ENCODE peak calls at places on chromosomes 2 and 18, in seven cellular contexts. D, W, I, B, P, A and E are unnamed samples.

GRCh38 chr2:241762933-241763369 is 13.7 kb upstream of the GAL3ST2 start:
- DNase-seq in P (peak; percentile 43), D (no peak), A (no peak), B (peak; percentile 24), I (no peak), W (peak; percentile 58), E (no peak)

GRCh38 chr18:58057291-58057965 is 13.4 kb downstream of the NEDD4L start:
- DNase-seq in B (no peak), D (no peak), A (no peak), W (no peak), I (no peak), P (no peak), E (no peak)

GRCh38 chr18:395481-396250 is 104.8 kb downstream of the COLEC12 start:
- DNase-seq in P (no peak), I (no peak), D (no peak), W (no peak), A (peak; percentile 49), B (no peak), E (no peak)

GRCh38 chr2:104944495-104944894 is 90.6 kb downstream of the POU3F3 start:
- DNase-seq in D (no peak), A (peak; percentile 28), I (no peak), W (no peak), B (no peak), P (no peak), E (no peak)

GRCh38 chr18:14189858-14190257 is 57.6 kb upstream of the ZNF519 start:
- DNase-seq in I (no peak), P (peak; percentile 32), W (no peak), A (no peak), B (no peak), D (no peak), E (no peak)

GRCh38 chr18:48893061-48893558 is 57.7 kb downstream of the SMAD7 start:
- DNase-seq in I (no peak), D (no peak), B (no peak), A (no peak), W (no peak), P (no peak), E (no peak)

GRCh38 chr2:67522154-67522553 is 125.0 kb downstream of the ETAA1 start:
- DNase-seq in B (no peak), D (no peak), P (no peak), A (no peak), I (no peak), W (no peak), E (no peak)

GRCh38 chr18:38801640-38802039 is 1236.0 kb upstream of the CELF4 start:
- DNase-seq in I (no peak), A (no peak), W (no peak), D (no peak), P (no peak), B (no peak), E (no peak)

GRCh38 chr2:172181840-172182239 is 79.1 kb upstream of the DLX2 start:
- DNase-seq in I (no peak), P (no peak), A (no peak), D (no peak), W (no peak), B (no peak), E (no peak)

GRCh38 chr2:136134126-136134525 is 16.2 kb upstream of the CXCR4 start:
- DNase-seq in I (peak; percentile 30), D (no peak), B (no peak), W (peak; percentile 53), A (no peak), P (peak; percentile 70), E (no peak)

GRCh38 chr2:114754907-114755563 is 312.6 kb downstream of the DPP10 start:
- DNase-seq in B (no peak), D (no peak), A (no peak), P (no peak), W (no peak), I (no peak), E (no peak)

GRCh38 chr2:67616749-67617148 is 219.6 kb downstream of the ETAA1 start:
- DNase-seq in W (peak; percentile 4), P (no peak), D (no peak), A (no peak), I (peak; percentile 37), B (no peak), E (no peak)

GRCh38 chr2:8123464-8123863 is 558.4 kb upstream of the ID2 start:
- DNase-seq in A (no peak), P (no peak), W (no peak), I (no peak), D (no peak), B (no peak), E (no peak)